ENCODE peak calls at places on chromosomes 2 and 18, in six cellular contexts. C, T, R, O, G and W are unnamed samples.

GRCh38 chr2:16643099-16643498 is 22.5 kb downstream of the CYRIA start:
- DNase-seq in R (no peak), T (no peak), C (no peak), G (peak), O (no peak), W (no peak)

GRCh38 chr2:211159972-211160371 is 603.6 kb downstream of the CPS1 start:
- DNase-seq in O (no peak), R (no peak), T (no peak), C (no peak), G (no peak), W (no peak)

GRCh38 chr18:28193177-28193778 is 16.3 kb upstream of the CDH2 start:
- DNase-seq in R (no peak), C (no peak), T (no peak), O (no peak), G (no peak), W (no peak)

GRCh38 chr2:191352536-191352935 is 107.3 kb downstream of the MYO1B start:
- DNase-seq in C (peak), O (no peak), T (no peak), R (peak), G (peak), W (no peak)

GRCh38 chr2:119104414-119104813 is 54.1 kb downstream of the C1QL2 start:
- DNase-seq in R (no peak), C (no peak), G (no peak), O (peak), T (no peak), W (no peak)

GRCh38 chr2:8094571-8094970 is 587.3 kb upstream of the ID2 start:
- DNase-seq in C (no peak), G (no peak), R (no peak), O (no peak), T (no peak), W (no peak)

GRCh38 chr2:218398437-218399390 is 954 bp upstream of the CTDSP1 start:
- DNase-seq in R (peak), C (no peak), O (peak), G (peak), T (no peak), W (peak)

GRCh38 chr18:63888473-63889190 is 1.1 kb downstream of the SERPINB2 start:
- DNase-seq in C (no peak), O (no peak), G (peak), R (no peak), T (no peak), W (no peak)

GRCh38 chr2:62687644-62688043 is 17.9 kb upstream of the EHBP1 start:
- DNase-seq in C (no peak), O (no peak), T (no peak), R (no peak), G (no peak), W (no peak)

GRCh38 chr2:168564641-168565040 is 108.6 kb downstream of the CERS6 start:
- DNase-seq in C (no peak), R (no peak), G (peak), T (no peak), O (no peak), W (no peak)

GRCh38 chr2:74841663-74842062 is 7.7 kb downstream of the HK2 start:
- DNase-seq in R (no peak), C (no peak), G (no peak), T (no peak), O (no peak), W (no peak)

GRCh38 chr2:136117391-136117841 is 533 bp downstream of the CXCR4 start:
- DNase-seq in R (no peak), T (no peak), C (no peak), O (peak), G (peak), W (no peak)

GRCh38 chr2:113858764-113859163 is 31.1 kb upstream of the ACTR3 start:
- DNase-seq in O (no peak), R (peak), G (peak), T (no peak), C (peak), W (no peak)

GRCh38 chr2:128237911-128238697 is 80.6 kb downstream of the HS6ST1 start:
- DNase-seq in G (no peak), O (no peak), C (no peak), T (no peak), R (no peak), W (no peak)

GRCh38 chr2:233513953-233514655 is 52.5 kb downstream of the USP40 start:
- DNase-seq in C (no peak), G (no peak), T (no peak), R (no peak), O (no peak), W (no peak)

GRCh38 chr2:159711562-159712193 is 628 bp upstream of the MARCHF7 start:
- DNase-seq in R (no peak), O (no peak), C (no peak), G (no peak), T (no peak), W (no peak)

GRCh38 chr2:201643216-201643651 is at the start of gene TMEM237:
- DNase-seq in T (peak), C (no peak), G (peak), R (no peak), O (no peak), W (peak)

GRCh38 chr2:240596080-240596460 is 9.5 kb downstream of the CAPN10 start:
- DNase-seq in G (no peak), R (no peak), O (no peak), T (no peak), C (no peak), W (no peak)

GRCh38 chr2:195343942-195344530 is 313.0 kb upstream of the SLC39A10 start:
- DNase-seq in O (no peak), G (peak), T (no peak), C (no peak), R (peak), W (no peak)

GRCh38 chr2:171432969-171433762 is 624 bp downstream of the METTL8 start:
- DNase-seq in O (peak), R (no peak), C (no peak), T (no peak), G (peak), W (peak)

GRCh38 chr18:267688-268552 is at the start of gene THOC1:
- DNase-seq in O (peak), R (peak), G (peak), T (peak), C (peak), W (peak)

GRCh38 chr2:45506756-45507155 is 104.3 kb downstream of the SRBD1 start:
- DNase-seq in C (no peak), T (no peak), R (no peak), G (no peak), O (no peak), W (no peak)

GRCh38 chr2:237670641-237671040 is 43.3 kb downstream of the LRRFIP1 start:
- DNase-seq in O (no peak), C (no peak), G (no peak), T (no peak), R (no peak), W (no peak)

GRCh38 chr2:67938053-67938452 is 124.8 kb downstream of the C1D start:
- DNase-seq in G (no peak), C (no peak), T (no peak), R (no peak), O (no peak), W (no peak)

GRCh38 chr2:36556847-36557246 is 41.1 kb downstream of the FEZ2 start:
- DNase-seq in G (peak), T (no peak), R (peak), O (no peak), C (no peak), W (no peak)

GRCh38 chr18:36153203-36153602 is 23.5 kb downstream of the ELP2 start:
- DNase-seq in G (peak), C (peak), R (peak), O (no peak), T (no peak), W (no peak)

GRCh38 chr18:63444567-63444966 is 22.3 kb upstream of the VPS4B start:
- DNase-seq in G (peak), O (peak), R (peak), C (peak), T (no peak), W (no peak)

GRCh38 chr18:73741946-73742345 is 405.7 kb downstream of the FBXO15 start:
- DNase-seq in C (no peak), G (peak), O (no peak), R (no peak), T (no peak), W (no peak)

GRCh38 chr2:136362676-136363390 is 244.9 kb upstream of the CXCR4 start:
- DNase-seq in T (no peak), O (no peak), R (no peak), C (no peak), G (no peak), W (no peak)

GRCh38 chr18:12318334-12318697 is 10.3 kb downstream of the TUBB6 start:
- DNase-seq in O (no peak), C (no peak), G (no peak), T (no peak), R (no peak), W (no peak)

GRCh38 chr18:78875998-78876650 is 103.5 kb upstream of the SALL3 start:
- DNase-seq in T (no peak), R (no peak), O (no peak), G (no peak), C (no peak), W (no peak)

GRCh38 chr2:145807978-145808377 is 1288.1 kb upstream of the ZEB2 start:
- DNase-seq in C (no peak), G (peak), R (no peak), T (no peak), O (no peak), W (no peak)

GRCh38 chr18:47283476-47283875 is 32.0 kb upstream of the SKOR2 start:
- DNase-seq in G (peak), R (no peak), O (no peak), T (no peak), C (peak), W (no peak)